ENCODE peak calls at places on chromosome 20, in seven cellular contexts. B, R, O, Y, H, E and J are unnamed samples.

GRCh38 chr20:13245250-13245723 is 24.2 kb downstream of the ISM1 start:
- DNase-seq in B (no peak), R (no peak), O (no peak), Y (no peak), H (no peak), E (no peak), J (no peak)

GRCh38 chr20:62733891-62734290 is 25.3 kb downstream of the NTSR1 start:
- DNase-seq in B (no peak), R (no peak), O (no peak), Y (no peak), H (no peak), E (no peak), J (peak)

GRCh38 chr20:59006864-59007757 is at the start of gene CTSZ:
- DNase-seq in B (peak), R (peak), O (no peak), Y (peak), H (no peak), E (peak), J (peak)

GRCh38 chr20:20731945-20732296 is 19.5 kb upstream of the RALGAPA2 start:
- DNase-seq in B (peak), R (no peak), O (no peak), Y (no peak), H (no peak), E (no peak), J (no peak)

GRCh38 chr20:44552950-44553908 is 29.1 kb upstream of the PKIG start:
- DNase-seq in B (peak), R (no peak), O (no peak), Y (no peak), H (no peak), E (no peak), J (no peak)

GRCh38 chr20:16703570-16703969 is 26.3 kb upstream of the SNRPB2 start:
- DNase-seq in B (no peak), R (no peak), O (no peak), Y (no peak), H (no peak), E (no peak), J (no peak)

GRCh38 chr20:44805991-44806729 is 4.2 kb downstream of the RIMS4 start:
- DNase-seq in B (no peak), R (peak), O (peak), Y (no peak), H (no peak), E (no peak), J (no peak)

GRCh38 chr20:62417981-62418708 is 9.2 kb downstream of the RBBP8NL start:
- DNase-seq in B (no peak), R (no peak), O (no peak), Y (no peak), H (no peak), E (no peak), J (no peak)

GRCh38 chr20:8144282-8145245 is 12.5 kb downstream of the PLCB1 start:
- DNase-seq in B (peak), R (no peak), O (no peak), Y (no peak), H (no peak), E (no peak), J (no peak)

GRCh38 chr20:12860619-12861247 is 148.0 kb upstream of the SPTLC3 start:
- DNase-seq in B (peak), R (no peak), O (no peak), Y (no peak), H (no peak), E (no peak), J (no peak)

GRCh38 chr20:36792422-36792821 is 18.9 kb upstream of the DSN1 start:
- DNase-seq in B (peak), R (peak), O (no peak), Y (peak), H (no peak), E (no peak), J (no peak)

GRCh38 chr20:52454660-52455059 is 263.1 kb upstream of the ZFP64 start:
- DNase-seq in B (no peak), R (no peak), O (no peak), Y (no peak), H (no peak), E (no peak), J (no peak)

GRCh38 chr20:49865559-49865958 is 49.8 kb downstream of the SPATA2 start:
- DNase-seq in B (no peak), R (no peak), O (no peak), Y (no peak), H (no peak), E (no peak), J (peak)

GRCh38 chr20:11511816-11512215 is 405.9 kb upstream of the BTBD3 start:
- DNase-seq in B (no peak), R (no peak), O (no peak), Y (no peak), H (peak), E (no peak), J (no peak)

GRCh38 chr20:38748863-38749153 is 548 bp downstream of the ACTR5 start:
- DNase-seq in B (no peak), R (no peak), O (no peak), Y (peak), H (no peak), E (no peak), J (no peak)

GRCh38 chr20:20267685-20268429 is 100.0 kb upstream of the INSM1 start:
- DNase-seq in B (no peak), R (no peak), O (no peak), Y (no peak), H (no peak), E (no peak), J (no peak)

GRCh38 chr20:9079038-9079731 is 10.3 kb downstream of the PLCB4 start:
- DNase-seq in B (no peak), R (no peak), O (no peak), Y (no peak), H (no peak), E (no peak), J (no peak)

GRCh38 chr20:5886788-5887187 is 63.5 kb downstream of the TRMT6 start:
- DNase-seq in B (peak), R (no peak), O (no peak), Y (no peak), H (no peak), E (no peak), J (no peak)

GRCh38 chr20:41726727-41727126 is 108.5 kb upstream of the CHD6 start:
- DNase-seq in B (no peak), R (no peak), O (no peak), Y (no peak), H (no peak), E (no peak), J (no peak)